ENCODE peak calls at places on chromosomes 12 and 14, in ten cellular contexts. A is COR-L47; T is T-helper 2 cell; D is pancreas; R is activated effector memory CD4-positive, alpha-beta T cell treated with Interleukin-2 at 50 U/mL for 16 hours; X is body of pancreas; N is coronary artery; B is T follicular helper cell; F is NCI-H2081; P is NCI-H460. Y is an unnamed sample.

GRCh38 chr12:83823386-83824045 is 1089.1 kb downstream of the SLC6A15 start:
- DNase-seq in A (no peak), T (peak; percentile 49), D (no peak), R (no peak), X (peak; percentile 64), N (no peak), B (peak; percentile 4), F (peak; percentile 34), P (peak; percentile 46), Y (peak; percentile 20)

GRCh38 chr12:118747771-118748170 is 233.6 kb upstream of the SRRM4 start:
- DNase-seq in A (no peak), T (no peak), D (no peak), R (no peak), X (no peak), N (no peak), B (no peak), F (no peak), P (no peak), Y (no peak)

GRCh38 chr14:34593740-34594375 is 36.1 kb downstream of the SNX6 start:
- DNase-seq in A (no peak), T (no peak), D (no peak), R (no peak), X (no peak), N (no peak), B (no peak), F (no peak), P (no peak), Y (no peak)

GRCh38 chr12:70393787-70394519 is 27.9 kb downstream of the KCNMB4 start:
- DNase-seq in A (no peak), T (no peak), D (no peak), R (no peak), X (no peak), N (no peak), B (no peak), F (no peak), P (no peak), Y (no peak)

GRCh38 chr12:466039-466438 is 6.3 kb downstream of the B4GALNT3 start:
- DNase-seq in A (no peak), T (no peak), D (no peak), R (no peak), X (no peak), N (peak; percentile 81), B (no peak), F (no peak), P (no peak), Y (peak; percentile 62)

GRCh38 chr14:98210045-98210678 is 1061.8 kb downstream of the BCL11B start:
- DNase-seq in A (no peak), T (peak; percentile 85), D (no peak), R (peak; percentile 48), X (no peak), N (no peak), B (no peak), F (no peak), P (no peak), Y (no peak)

GRCh38 chr14:106087855-106088254 is 561.5 kb downstream of the TMEM121 start:
- DNase-seq in A (no peak), T (no peak), D (no peak), R (no peak), X (no peak), N (no peak), B (no peak), F (no peak), P (no peak), Y (no peak)

GRCh38 chr12:110135012-110135411 is 10.9 kb downstream of the IFT81 start:
- DNase-seq in A (no peak), T (peak; percentile 15), D (no peak), R (no peak), X (no peak), N (no peak), B (no peak), F (no peak), P (no peak), Y (no peak)

GRCh38 chr14:72401632-72402428 is 469.6 kb downstream of the RGS6 start:
- DNase-seq in A (no peak), T (peak; percentile 88), D (no peak), R (no peak), X (no peak), N (no peak), B (no peak), F (no peak), P (no peak), Y (no peak)

GRCh38 chr12:108271951-108272729 is 67.0 kb downstream of the CMKLR1 start:
- DNase-seq in A (peak; percentile 10), T (no peak), D (no peak), R (no peak), X (no peak), N (no peak), B (no peak), F (no peak), P (no peak), Y (peak; percentile 26)

GRCh38 chr12:13390381-13390856 is 193.9 kb downstream of the EMP1 start:
- DNase-seq in A (peak; percentile 93), T (no peak), D (peak; percentile 97), R (no peak), X (peak; percentile 97), N (peak; percentile 87), B (no peak), F (peak; percentile 98), P (peak; percentile 26), Y (peak; percentile 89)

GRCh38 chr12:23950775-23951391 is 1.4 kb upstream of the SOX5 start:
- DNase-seq in A (no peak), T (no peak), D (no peak), R (no peak), X (no peak), N (no peak), B (no peak), F (peak; percentile 33), P (no peak), Y (peak; percentile 46)

GRCh38 chr12:79634957-79635471 is 55.8 kb downstream of the PAWR start:
- DNase-seq in A (no peak), T (no peak), D (no peak), R (no peak), X (no peak), N (no peak), B (no peak), F (no peak), P (no peak), Y (no peak)

GRCh38 chr12:104736307-104736706 is 221.8 kb downstream of the SLC41A2 start:
- DNase-seq in A (no peak), T (no peak), D (no peak), R (no peak), X (no peak), N (no peak), B (no peak), F (no peak), P (no peak), Y (peak; percentile 68)

GRCh38 chr14:47626151-47627035 is 49.0 kb downstream of the MDGA2 start:
- DNase-seq in A (no peak), T (no peak), D (peak; percentile 14), R (no peak), X (no peak), N (no peak), B (no peak), F (peak; percentile 56), P (no peak), Y (no peak)

GRCh38 chr12:109385339-109386078 is 37.8 kb downstream of the MYO1H start:
- DNase-seq in A (peak; percentile 62), T (peak; percentile 51), D (no peak), R (no peak), X (no peak), N (no peak), B (no peak), F (peak; percentile 39), P (peak; percentile 31), Y (peak; percentile 58)

GRCh38 chr14:51643137-51643536 is 8.6 kb upstream of the FRMD6 start:
- DNase-seq in A (no peak), T (no peak), D (no peak), R (no peak), X (no peak), N (no peak), B (no peak), F (no peak), P (no peak), Y (no peak)

GRCh38 chr12:85690146-85690545 is 146.1 kb downstream of the RASSF9 start:
- DNase-seq in A (no peak), T (no peak), D (no peak), R (no peak), X (no peak), N (no peak), B (no peak), F (no peak), P (no peak), Y (no peak)

GRCh38 chr12:55707841-55708694 is at the start of gene ITGA7:
- DNase-seq in A (peak; percentile 53), T (peak; percentile 39), D (peak; percentile 79), R (peak; percentile 42), X (peak; percentile 79), N (peak; percentile 92), B (peak; percentile 47), F (no peak), P (peak; percentile 23), Y (peak; percentile 93)

GRCh38 chr12:77232045-77232444 is 166.7 kb upstream of the E2F7 start:
- DNase-seq in A (no peak), T (no peak), D (no peak), R (no peak), X (no peak), N (no peak), B (no peak), F (no peak), P (no peak), Y (no peak)

GRCh38 chr12:51590347-51591019 is 550 bp upstream of the SCN8A start:
- DNase-seq in A (peak; percentile 79), T (peak; percentile 78), D (peak; percentile 73), R (peak; percentile 55), X (peak; percentile 82), N (no peak), B (peak; percentile 57), F (peak; percentile 82), P (peak; percentile 52), Y (peak; percentile 85)

GRCh38 chr12:130954544-130954831 is 781 bp downstream of the ADGRD1 start:
- DNase-seq in A (no peak), T (no peak), D (no peak), R (no peak), X (peak; percentile 60), N (no peak), B (no peak), F (no peak), P (no peak), Y (no peak)

GRCh38 chr12:31362759-31363415 is 36.9 kb upstream of the SINHCAF start:
- DNase-seq in A (no peak), T (peak; percentile 73), D (no peak), R (no peak), X (no peak), N (no peak), B (no peak), F (peak; percentile 73), P (no peak), Y (peak; percentile 47)

GRCh38 chr14:72855913-72856312 is 38.0 kb downstream of the DPF3 start:
- DNase-seq in A (no peak), T (no peak), D (no peak), R (no peak), X (no peak), N (no peak), B (no peak), F (no peak), P (no peak), Y (no peak)

GRCh38 chr12:85829391-85829790 is 6.8 kb downstream of the RASSF9 start:
- DNase-seq in A (no peak), T (no peak), D (no peak), R (no peak), X (no peak), N (no peak), B (no peak), F (no peak), P (no peak), Y (no peak)